ENCODE peak calls at places on chromosomes 5 and 9, in five cellular contexts. B, T, Z, V and A are unnamed samples.

GRCh38 chr5:1657161-1657741 is 133.5 kb upstream of the LPCAT1 start:
- DNase-seq in B (no peak), T (no peak), Z (no peak), V (no peak), A (no peak)

GRCh38 chr9:31615964-31616363 is 768.5 kb upstream of the ACO1 start:
- DNase-seq in B (no peak), T (no peak), Z (no peak), V (no peak), A (no peak)

GRCh38 chr9:104941597-104941996 is 13.6 kb upstream of the ABCA1 start:
- DNase-seq in B (no peak), T (no peak), Z (no peak), V (no peak), A (no peak)

GRCh38 chr5:15702102-15702501 is 202.1 kb downstream of the FBXL7 start:
- DNase-seq in B (no peak), T (no peak), Z (peak; percentile 42), V (no peak), A (no peak)

GRCh38 chr5:109063223-109063622 is 315.5 kb downstream of the FER start:
- DNase-seq in B (no peak), T (no peak), Z (no peak), V (no peak), A (no peak)

GRCh38 chr5:75553358-75553757 is 41.7 kb downstream of the POLK start:
- DNase-seq in B (no peak), T (no peak), Z (no peak), V (no peak), A (no peak)

GRCh38 chr9:128787583-128788156 is 617 bp downstream of the TBC1D13 start:
- DNase-seq in B (no peak), T (no peak), Z (no peak), V (no peak), A (no peak)

GRCh38 chr9:34037626-34038025 is 11.1 kb downstream of the UBAP2 start:
- DNase-seq in B (no peak), T (no peak), Z (no peak), V (no peak), A (no peak)

GRCh38 chr9:127144670-127145458 is 22.4 kb upstream of the ANGPTL2 start:
- DNase-seq in B (no peak), T (peak; percentile 31), Z (no peak), V (no peak), A (peak; percentile 48)